ENCODE peak calls at places on chromosomes 11 and 22, in four cellular contexts. One of them, this sample, is unnamed.

GRCh38 chr11:118343248-118343647 is 743 bp upstream of the CD3D start:
- DNase-seq in GM12891: no peak
- DNase-seq in HS-27A: no peak
- DNase-seq in MV-4-11: no peak
- DNase-seq in this sample: no peak

GRCh38 chr11:67648796-67649613 is 1.5 kb downstream of the ACY3 start:
- DNase-seq in GM12891: no peak
- DNase-seq in HS-27A: no peak
- DNase-seq in MV-4-11: peak
- DNase-seq in this sample: no peak

GRCh38 chr11:124970925-124971324 is 16.9 kb downstream of the CCDC15 start:
- DNase-seq in GM12891: no peak
- DNase-seq in HS-27A: no peak
- DNase-seq in MV-4-11: peak
- DNase-seq in this sample: peak

GRCh38 chr11:57459112-57460016 is 964 bp upstream of the RTN4RL2 start:
- DNase-seq in GM12891: no peak
- DNase-seq in HS-27A: no peak
- DNase-seq in MV-4-11: no peak
- DNase-seq in this sample: no peak

GRCh38 chr11:120112174-120112796 is 25.6 kb downstream of the TRIM29 start:
- DNase-seq in GM12891: no peak
- DNase-seq in HS-27A: no peak
- DNase-seq in MV-4-11: no peak
- DNase-seq in this sample: no peak

GRCh38 chr11:3162410-3163240 is 2.5 kb downstream of the OSBPL5 start:
- DNase-seq in GM12891: peak
- DNase-seq in HS-27A: no peak
- DNase-seq in MV-4-11: no peak
- DNase-seq in this sample: no peak

GRCh38 chr11:61793084-61793828 is 545 bp downstream of the FEN1 start:
- DNase-seq in GM12891: no peak
- DNase-seq in HS-27A: no peak
- DNase-seq in MV-4-11: no peak
- DNase-seq in this sample: no peak

GRCh38 chr11:128235446-128235845 is 351.9 kb downstream of the ETS1 start:
- DNase-seq in GM12891: no peak
- DNase-seq in HS-27A: no peak
- DNase-seq in MV-4-11: no peak
- DNase-seq in this sample: peak

GRCh38 chr22:36913431-36914382 is at the start of gene CSF2RB:
- DNase-seq in GM12891: no peak
- DNase-seq in HS-27A: no peak
- DNase-seq in MV-4-11: peak
- DNase-seq in this sample: no peak

GRCh38 chr22:21013742-21014201 is 1.2 kb upstream of the P2RX6 start:
- DNase-seq in GM12891: no peak
- DNase-seq in HS-27A: no peak
- DNase-seq in MV-4-11: no peak
- DNase-seq in this sample: no peak

GRCh38 chr22:49026476-49027121 is 801.1 kb downstream of the BRD1 start:
- DNase-seq in GM12891: no peak
- DNase-seq in HS-27A: no peak
- DNase-seq in MV-4-11: no peak
- DNase-seq in this sample: no peak

GRCh38 chr11:12110714-12111481 is 508 bp downstream of the MICAL2 start:
- DNase-seq in GM12891: peak
- DNase-seq in HS-27A: no peak
- DNase-seq in MV-4-11: peak
- DNase-seq in this sample: no peak

GRCh38 chr11:133902506-133902905 is 54.3 kb downstream of the IGSF9B start:
- DNase-seq in GM12891: no peak
- DNase-seq in HS-27A: no peak
- DNase-seq in MV-4-11: no peak
- DNase-seq in this sample: no peak

GRCh38 chr11:96221244-96222070 is 121.5 kb downstream of the MAML2 start:
- DNase-seq in GM12891: no peak
- DNase-seq in HS-27A: no peak
- DNase-seq in MV-4-11: peak
- DNase-seq in this sample: no peak

This sample was measured in astrocyte.